ENCODE peak calls at places on chromosome 21, in four cellular contexts. V is H1, H is HepG2, N is SK-N-SH. S is an unnamed sample.

GRCh38 chr21:42389449-42389835 is 6.4 kb downstream of the TMPRSS3 start:
- DNase-seq in V (no peak), H (peak), N (no peak), S (no peak)

GRCh38 chr21:28770867-28771661 is 221.6 kb downstream of the LTN1 start:
- DNase-seq in N (no peak), V (no peak), H (no peak), S (no peak)

GRCh38 chr21:20257052-20257451 is 741.2 kb upstream of the NCAM2 start:
- DNase-seq in H (no peak), V (no peak), N (no peak), S (no peak)

GRCh38 chr21:25944672-25945213 is 210.0 kb downstream of the GABPA start:
- DNase-seq in V (no peak), N (no peak), H (no peak), S (no peak)

GRCh38 chr21:36164427-36164784 is 7.8 kb downstream of the DOP1B start:
- DNase-seq in V (no peak), N (peak), H (peak), S (no peak)

GRCh38 chr21:30337644-30338170 is at the start of gene KRTAP27-1:
- DNase-seq in H (no peak), V (no peak), N (no peak), S (no peak)

GRCh38 chr21:24225432-24225831 is 1381.8 kb downstream of the MRPL39 start:
- DNase-seq in N (no peak), H (no peak), V (no peak), S (no peak)

GRCh38 chr21:28801906-28802305 is 190.8 kb downstream of the LTN1 start:
- DNase-seq in H (no peak), N (no peak), V (no peak), S (no peak)

GRCh38 chr21:32648165-32648564 is 36.0 kb upstream of the CFAP298 start:
- DNase-seq in H (no peak), N (no peak), V (no peak), S (no peak)

GRCh38 chr21:42367379-42368165 is 1.2 kb upstream of the TFF1 start:
- DNase-seq in H (no peak), V (no peak), N (no peak), S (no peak)

GRCh38 chr21:40595806-40596205 is 251.2 kb downstream of the DSCAM start:
- DNase-seq in H (no peak), V (no peak), N (no peak), S (no peak)

GRCh38 chr21:42820513-42821465 is 58.5 kb downstream of the WDR4 start:
- DNase-seq in N (no peak), V (no peak), H (peak), S (no peak)

GRCh38 chr21:18041012-18041411 is 203.6 kb upstream of the CHODL start:
- DNase-seq in N (peak), V (no peak), H (peak), S (no peak)

GRCh38 chr21:24290151-24290833 is 1317.0 kb downstream of the MRPL39 start:
- DNase-seq in N (no peak), H (no peak), V (no peak), S (no peak)

GRCh38 chr21:27421654-27422053 is 454.8 kb upstream of the ADAMTS5 start:
- DNase-seq in V (no peak), N (no peak), H (no peak), S (no peak)
- TF ChIP-seq TCF12 in V (no peak), N (no peak), H (no peak), S (no peak)

GRCh38 chr21:33760641-33761103 is 118.4 kb downstream of the ITSN1 start:
- DNase-seq in N (no peak), V (no peak), H (no peak), S (no peak)
- TF ChIP-seq TCF12 in N (peak), V (no peak), H (no peak), S (no peak)

GRCh38 chr21:15826147-15826780 is 96.5 kb downstream of the USP25 start:
- DNase-seq in H (peak), V (no peak), N (peak), S (peak)
- TF ChIP-seq TCF12 in H (no peak), V (no peak), N (no peak), S (no peak)

GRCh38 chr21:46063227-46063626 is 34.7 kb upstream of the COL6A2 start:
- DNase-seq in N (no peak), H (no peak), V (no peak), S (no peak)
- TF ChIP-seq TCF12 in N (no peak), H (no peak), V (no peak), S (no peak)

GRCh38 chr21:45269861-45270260 is 17.8 kb downstream of the POFUT2 start:
- DNase-seq in N (no peak), H (no peak), V (no peak), S (no peak)
- TF ChIP-seq TCF12 in N (no peak), H (no peak), V (no peak), S (no peak)

GRCh38 chr21:37770496-37770895 is 145.8 kb downstream of the KCNJ6 start:
- DNase-seq in H (no peak), N (no peak), V (no peak), S (no peak)

GRCh38 chr21:37765501-37765900 is 150.8 kb downstream of the KCNJ6 start:
- DNase-seq in N (no peak), H (no peak), V (no peak), S (no peak)

GRCh38 chr21:37766104-37766503 is 150.2 kb downstream of the KCNJ6 start:
- DNase-seq in H (no peak), V (no peak), N (no peak), S (no peak)

GRCh38 chr21:37767984-37768383 is 148.3 kb downstream of the KCNJ6 start:
- DNase-seq in H (no peak), N (no peak), V (no peak), S (no peak)

DNA sequence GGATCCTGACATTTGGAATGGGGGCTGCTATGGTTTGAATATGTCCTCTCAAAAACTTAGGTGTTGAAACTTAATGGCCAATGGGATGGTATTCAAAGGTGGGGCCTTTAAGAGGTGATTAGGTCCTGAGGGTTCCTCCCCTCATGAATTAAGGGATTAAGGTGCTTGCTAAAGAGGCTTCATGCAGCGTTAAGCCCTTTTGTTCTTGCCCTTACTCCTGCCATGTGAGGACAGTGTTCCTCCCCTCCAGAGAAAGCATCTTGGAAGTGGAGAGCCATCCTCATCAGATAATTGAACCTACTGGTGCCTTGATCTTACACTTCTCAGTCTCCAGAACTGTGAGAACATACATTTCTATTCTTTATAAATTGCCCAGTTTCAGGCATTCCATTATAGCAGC is 146.6 kb downstream of the KCNJ6 start:
- DNase-seq in V (no peak), H (no peak), N (no peak), S (no peak)
- TF ChIP-seq TCF12 in V (no peak), H (no peak), N (no peak), S (no peak)

GRCh38 chr21:14957836-14958235 is 107.0 kb downstream of the NRIP1 start:
- DNase-seq in V (no peak), N (no peak), H (no peak), S (no peak)

GRCh38 chr21:14959343-14959742 is 105.5 kb downstream of the NRIP1 start:
- DNase-seq in N (no peak), V (no peak), H (no peak), S (no peak)

GRCh38 chr21:14956826-14957225 is 108.0 kb downstream of the NRIP1 start:
- DNase-seq in H (no peak), N (no peak), V (no peak), S (no peak)

GRCh38 chr21:14964658-14965057 is 100.1 kb downstream of the NRIP1 start:
- DNase-seq in N (no peak), V (no peak), H (no peak), S (no peak)

GRCh38 chr21:14962217-14962616 is 102.6 kb downstream of the NRIP1 start:
- DNase-seq in H (no peak), N (no peak), V (no peak), S (no peak)
- TF ChIP-seq TCF12 in H (no peak), N (no peak), V (no peak), S (no peak)